ENCODE peak calls at places on chromosomes 3 and 15, in seven cellular contexts. U, I, N, B, E, X and O are unnamed samples. For H3K4me1, the result is how much of the 10 kb centered on the place peaks cover.

GRCh38 chr3:166444756-166445155 is 607.5 kb upstream of the BCHE start:
- DNase-seq in U (no peak), I (no peak), N (peak), B (no peak), E (no peak), X (no peak), O (no peak)

GRCh38 chr15:87267798-87268197 is 988.7 kb downstream of the NTRK3 start:
- DNase-seq in U (no peak), I (no peak), N (no peak), B (no peak), E (no peak), X (no peak), O (no peak)

GRCh38 chr3:16319307-16319706 is 54.3 kb downstream of the OXNAD1 start:
- DNase-seq in U (no peak), I (peak), N (no peak), B (no peak), E (no peak), X (no peak), O (no peak)

GRCh38 chr3:133479895-133480669 is 80.2 kb downstream of the BFSP2 start:
- DNase-seq in U (no peak), I (no peak), N (no peak), B (no peak), E (no peak), X (no peak), O (no peak)

GRCh38 chr3:33025648-33026178 is 71.2 kb downstream of the GLB1 start:
- DNase-seq in U (no peak), I (no peak), N (no peak), B (no peak), E (no peak), X (no peak), O (no peak)

GRCh38 chr15:101567089-101567488 is 77.6 kb upstream of the PCSK6 start:
- DNase-seq in U (no peak), I (no peak), N (no peak), B (no peak), E (no peak), X (no peak), O (no peak)

GRCh38 chr15:57216288-57216687 is 160.0 kb upstream of the CGNL1 start:
- DNase-seq in U (no peak), I (no peak), N (no peak), B (no peak), E (no peak), X (no peak), O (no peak)

GRCh38 chr15:70492240-70493177 is 270.8 kb downstream of the UACA start:
- DNase-seq in U (peak), I (no peak), N (peak), B (peak), E (no peak), X (peak), O (peak)

GRCh38 chr3:143291826-143292447 is 172.4 kb downstream of the CHST2 start:
- DNase-seq in U (no peak), I (no peak), N (no peak), B (no peak), E (no peak), X (no peak), O (no peak)

GRCh38 chr3:194808709-194809108 is 123.0 kb downstream of the FAM43A start:
- DNase-seq in U (no peak), I (no peak), N (no peak), B (no peak), E (no peak), X (no peak), O (no peak)

GRCh38 chr15:67690936-67691335 is 134.4 kb upstream of the SKOR1 start:
- DNase-seq in U (no peak), I (no peak), N (no peak), B (no peak), E (no peak), X (no peak), O (no peak)

GRCh38 chr3:25448750-25449684 is 21.0 kb downstream of the RARB start:
- DNase-seq in U (peak), I (peak), N (peak), B (peak), E (no peak), X (peak), O (peak)

GRCh38 chr3:29643034-29643425 is 362.2 kb downstream of the RBMS3 start:
- DNase-seq in U (no peak), I (no peak), N (no peak), B (no peak), E (no peak), X (no peak), O (no peak)

GRCh38 chr3:150936693-150937092 is 31.5 kb upstream of the MINDY4B start:
- DNase-seq in U (no peak), I (no peak), N (no peak), B (no peak), E (no peak), X (no peak), O (no peak)

GRCh38 chr15:48550822-48551525 is 94.5 kb downstream of the FBN1 start:
- DNase-seq in U (no peak), I (no peak), N (no peak), B (no peak), E (no peak), X (no peak), O (no peak)

GRCh38 chr3:127373701-127374625 is 86.1 kb upstream of the PRR20G start:
- DNase-seq in U (no peak), I (peak), N (peak), B (no peak), E (no peak), X (peak), O (no peak)

GRCh38 chr3:197298858-197299854 is 744 bp upstream of the DLG1 start:
- DNase-seq in U (peak), I (peak), N (peak), B (peak), E (no peak), X (peak), O (peak)

GRCh38 chr15:50128266-50128665 is 9.2 kb upstream of the ATP8B4 start:
- DNase-seq in U (peak), I (no peak), N (no peak), B (peak), E (no peak), X (peak), O (peak)

GRCh38 chr15:37125143-37125542 is 24.8 kb upstream of the MEIS2 start:
- DNase-seq in U (no peak), I (no peak), N (no peak), B (no peak), E (no peak), X (no peak), O (no peak)

GRCh38 chr3:108862865-108863798 is 40.5 kb downstream of the TRAT1 start:
- DNase-seq in U (no peak), I (no peak), N (no peak), B (no peak), E (no peak), X (no peak), O (no peak)

GRCh38 chr3:32712506-32713055 is 27.6 kb downstream of the CNOT10 start:
- DNase-seq in U (no peak), I (no peak), N (no peak), B (no peak), E (no peak), X (no peak), O (no peak)

GRCh38 chr15:70722266-70723123 is 40.9 kb downstream of the UACA start:
- DNase-seq in U (no peak), I (peak), N (no peak), B (no peak), E (no peak), X (no peak), O (no peak)

GRCh38 chr15:68425428-68426060 is 6.4 kb downstream of the ITGA11 start:
- DNase-seq in U (no peak), I (no peak), N (no peak), B (no peak), E (no peak), X (no peak), O (no peak)

GRCh38 chr15:76006136-76006778 is 6.0 kb downstream of the NRG4 start:
- DNase-seq in U (no peak), I (no peak), N (no peak), B (no peak), E (no peak), X (no peak), O (peak)

GRCh38 chr3:12097972-12098371 is 60.7 kb downstream of the TIMP4 start:
- DNase-seq in U (no peak), I (no peak), N (no peak), B (no peak), E (no peak), X (no peak), O (no peak)

GRCh38 chr3:160754371-160754854 is 1.6 kb upstream of the PPM1L start:
- DNase-seq in U (peak), I (peak), N (peak), B (peak), E (no peak), X (peak), O (peak)

GRCh38 chr3:99499235-99499798 is 139.1 kb upstream of the COL8A1 start:
- DNase-seq in U (no peak), I (peak), N (no peak), B (no peak), E (peak), X (no peak), O (no peak)

GRCh38 chr3:192642651-192643050 is 84.7 kb downstream of the FGF12 start:
- DNase-seq in U (peak), I (no peak), N (no peak), B (peak), E (no peak), X (no peak), O (no peak)

GRCh38 chr3:97497138-97497537 is 267.4 kb upstream of the ARL6 start:
- DNase-seq in U (no peak), I (no peak), N (no peak), B (no peak), E (no peak), X (no peak), O (no peak)

GRCh38 chr3:151034303-151034702 is 51.2 kb upstream of the MED12L start:
- DNase-seq in U (no peak), I (no peak), N (no peak), B (no peak), E (no peak), X (no peak), O (no peak)

GRCh38 chr3:129211345-129211744 is 27.6 kb upstream of the CNBP start:
- DNase-seq in U (no peak), I (no peak), N (no peak), B (no peak), E (no peak), X (no peak), O (no peak)

GRCh38 chr3:123660900-123661299 is 76.0 kb upstream of the HACD2 start:
- DNase-seq in U (peak), I (peak), N (peak), B (peak), E (no peak), X (peak), O (peak)

GRCh38 chr3:25237602-25238001 is 190.5 kb upstream of the RARB start:
- DNase-seq in U (no peak), I (no peak), N (no peak), B (no peak), E (no peak), X (no peak), O (no peak)

GRCh38 chr3:128319741-128320141 is 146.9 kb downstream of the DNAJB8 start:
- DNase-seq in U (no peak), I (no peak), N (no peak), B (no peak), E (no peak), X (no peak), O (peak)

GRCh38 chr3:197599089-197599765 is 43.5 kb upstream of the BDH1 start:
- DNase-seq in U (peak), I (peak), N (peak), B (peak), E (peak), X (peak), O (peak)

GRCh38 chr15:99735868-99736267 is 2.6 kb upstream of the LYSMD4 start:
- DNase-seq in U (no peak), I (no peak), N (no peak), B (no peak), E (no peak), X (no peak), O (no peak)

GRCh38 chr15:89483079-89483478 is 13.3 kb downstream of the RHCG start:
- DNase-seq in U (no peak), I (no peak), N (peak), B (no peak), E (no peak), X (no peak), O (no peak)
- H3K4me1 ChIP-seq in U (under half), I (under half), N (under half), B (under half), E (under half), X (under half), O (under half)

GRCh38 chr15:96354731-96355560 is 24.4 kb downstream of the NR2F2 start:
- DNase-seq in U (no peak), I (no peak), N (no peak), B (no peak), E (no peak), X (no peak), O (no peak)
- H3K27ac ChIP-seq in U (peak), I (no peak), N (peak), B (peak), E (no peak), X (peak), O (peak)

GRCh38 chr15:82999426-82999825 is 12.0 kb downstream of the C15orf40 start:
- DNase-seq in U (no peak), I (no peak), N (no peak), B (no peak), E (no peak), X (no peak), O (no peak)

GRCh38 chr15:82995076-82995475 is 9.1 kb downstream of the RAMAC start:
- DNase-seq in U (no peak), I (no peak), N (no peak), B (no peak), E (no peak), X (no peak), O (no peak)

GRCh38 chr15:82995938-82996337 is 9.9 kb downstream of the RAMAC start:
- DNase-seq in U (no peak), I (no peak), N (no peak), B (no peak), E (no peak), X (no peak), O (no peak)

GRCh38 chr15:82999905-83000671 is 11.4 kb downstream of the C15orf40 start:
- DNase-seq in U (no peak), I (peak), N (no peak), B (no peak), E (no peak), X (no peak), O (no peak)
- H3K4me3 ChIP-seq in U (peak), I (no peak), N (peak), B (peak), E (no peak), X (no peak), O (no peak)

DNA sequence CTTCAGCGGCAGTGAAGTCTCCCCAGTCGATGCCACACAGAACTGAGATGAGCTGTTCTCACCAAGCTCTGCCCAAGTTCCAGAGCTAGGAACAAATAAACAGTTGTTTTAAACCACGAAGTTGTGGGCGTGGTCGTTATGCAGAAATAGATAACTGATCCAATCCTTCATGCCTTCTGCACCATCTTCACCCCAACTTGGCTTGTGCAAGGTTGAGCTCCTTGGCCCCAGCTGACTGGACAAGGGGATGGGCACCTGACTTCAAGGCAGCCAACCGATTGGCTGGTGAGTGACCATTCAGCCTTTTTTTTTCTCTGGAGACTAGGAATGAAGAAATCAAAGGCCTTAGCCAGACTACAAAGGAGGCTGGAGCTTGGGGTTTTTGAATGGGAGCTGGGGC is 23.9 kb downstream of the LINGO1 start:
- DNase-seq in U (no peak), I (no peak), N (no peak), B (no peak), E (no peak), X (no peak), O (no peak)
- H3K4me1 ChIP-seq in U (under half), I (under half), N (under half), B (under half), E (under half), X (under half), O (under half)

GRCh38 chr3:46484388-46484787 is 13.4 kb upstream of the RTP3 start:
- DNase-seq in U (no peak), I (no peak), N (no peak), B (no peak), E (no peak), X (no peak), O (no peak)

GRCh38 chr3:46481636-46482035 is 16.1 kb upstream of the RTP3 start:
- DNase-seq in U (no peak), I (no peak), N (no peak), B (no peak), E (no peak), X (no peak), O (no peak)

GRCh38 chr3:46482632-46483311 is 15.0 kb upstream of the RTP3 start:
- DNase-seq in U (no peak), I (no peak), N (no peak), B (no peak), E (no peak), X (no peak), O (no peak)

GRCh38 chr3:46483799-46484198 is 14.0 kb upstream of the RTP3 start:
- DNase-seq in U (no peak), I (no peak), N (no peak), B (no peak), E (no peak), X (no peak), O (no peak)

GRCh38 chr3:46484911-46485696 is 12.7 kb upstream of the RTP3 start:
- DNase-seq in U (no peak), I (peak), N (no peak), B (no peak), E (no peak), X (peak), O (no peak)
- H3K27ac ChIP-seq in U (no peak), I (no peak), N (no peak), B (no peak), E (no peak), X (no peak), O (no peak)